ENCODE peak calls at places on chromosomes 12 and 14, in six cellular contexts. Z is neuronal stem cell, L is H9, N is H1, E is mesenchymal stem cell, Q is trophoblast cell. G is an unnamed sample.

GRCh38 chr12:130127909-130128763 is 34.1 kb upstream of the FZD10 start:
- DNase-seq in Z (no peak), L (no peak), N (no peak), E (no peak), Q (no peak), G (no peak)

GRCh38 chr12:53345486-53346195 is 9.5 kb upstream of the SP7 start:
- DNase-seq in Z (no peak), L (no peak), N (no peak), E (peak), Q (no peak), G (no peak)

GRCh38 chr14:55599250-55599879 is 19.4 kb downstream of the KTN1 start:
- DNase-seq in Z (no peak), L (no peak), N (no peak), E (no peak), Q (peak), G (no peak)

GRCh38 chr12:114674201-114675047 is 9.6 kb downstream of the TBX3 start:
- DNase-seq in Z (peak), L (peak), N (no peak), E (peak), Q (no peak), G (peak)

GRCh38 chr12:92648242-92649031 is 54.4 kb upstream of the PLEKHG7 start:
- DNase-seq in Z (no peak), L (no peak), N (peak), E (no peak), Q (no peak), G (peak)

GRCh38 chr12:3704512-3705348 is 48.2 kb downstream of the CRACR2A start:
- DNase-seq in Z (no peak), L (no peak), N (no peak), E (peak), Q (no peak), G (peak)

GRCh38 chr12:79661629-79662028 is 29.1 kb downstream of the PAWR start:
- DNase-seq in Z (no peak), L (no peak), N (no peak), E (peak), Q (no peak), G (peak)

GRCh38 chr12:3218150-3218845 is 141.1 kb downstream of the TSPAN9 start:
- DNase-seq in Z (no peak), L (no peak), N (no peak), E (peak), Q (no peak), G (peak)

GRCh38 chr14:34014936-34015335 is 64.1 kb upstream of the EGLN3 start:
- DNase-seq in Z (no peak), L (no peak), N (no peak), E (no peak), Q (no peak), G (no peak)

GRCh38 chr12:55727643-55728184 is 1.1 kb downstream of the CD63 start:
- DNase-seq in Z (no peak), L (no peak), N (no peak), E (peak), Q (peak), G (peak)

GRCh38 chr12:89363084-89363483 is 10.8 kb upstream of the DUSP6 start:
- DNase-seq in Z (no peak), L (no peak), N (no peak), E (peak), Q (no peak), G (no peak)

GRCh38 chr14:101019541-101019940 is 116.0 kb upstream of the RTL1 start:
- DNase-seq in Z (no peak), L (peak), N (no peak), E (no peak), Q (no peak), G (no peak)

GRCh38 chr14:89447182-89447970 is 30.3 kb upstream of the FOXN3 start:
- DNase-seq in Z (no peak), L (no peak), N (no peak), E (no peak), Q (no peak), G (no peak)

GRCh38 chr12:124754949-124755800 is 108.5 kb downstream of the SCARB1 start:
- DNase-seq in Z (no peak), L (peak), N (peak), E (peak), Q (no peak), G (peak)

GRCh38 chr14:51596473-51596870 is 55.2 kb upstream of the FRMD6 start:
- DNase-seq in Z (no peak), L (no peak), N (no peak), E (no peak), Q (no peak), G (no peak)

GRCh38 chr14:65261425-65261920 is 151.1 kb upstream of the FUT8 start:
- DNase-seq in Z (no peak), L (no peak), N (no peak), E (peak), Q (no peak), G (peak)

GRCh38 chr14:77026930-77027537 is 1.5 kb downstream of the IRF2BPL start:
- DNase-seq in Z (peak), L (no peak), N (no peak), E (peak), Q (peak), G (peak)

GRCh38 chr14:100736269-100737180 is 9.8 kb downstream of the DLK1 start:
- DNase-seq in Z (peak), L (peak), N (no peak), E (no peak), Q (no peak), G (no peak)

GRCh38 chr12:64551676-64552075 is 58.6 kb upstream of the RASSF3 start:
- DNase-seq in Z (no peak), L (no peak), N (no peak), E (no peak), Q (peak), G (no peak)

GRCh38 chr14:73223049-73223448 is 14.3 kb upstream of the PAPLN start:
- DNase-seq in Z (no peak), L (no peak), N (no peak), E (peak), Q (no peak), G (no peak)

GRCh38 chr12:43805857-43806736 is at the start of gene TWF1:
- DNase-seq in Z (peak), L (peak), N (peak), E (peak), Q (peak), G (peak)

GRCh38 chr14:68824517-68825347 is 31.9 kb upstream of the ZFP36L1 start:
- DNase-seq in Z (peak), L (peak), N (peak), E (peak), Q (peak), G (peak)

GRCh38 chr14:81710232-81710845 is 176.7 kb upstream of the SEL1L start:
- DNase-seq in Z (peak), L (no peak), N (no peak), E (peak), Q (no peak), G (peak)

GRCh38 chr12:131245564-131246355 is 292.1 kb downstream of the ADGRD1 start:
- DNase-seq in Z (no peak), L (no peak), N (no peak), E (no peak), Q (no peak), G (no peak)

GRCh38 chr14:30355431-30355913 is 203.5 kb upstream of the G2E3 start:
- DNase-seq in Z (no peak), L (no peak), N (no peak), E (no peak), Q (no peak), G (no peak)

GRCh38 chr12:49959570-49960473 is 1.9 kb upstream of the AQP5 start:
- DNase-seq in Z (peak), L (peak), N (peak), E (no peak), Q (no peak), G (no peak)

GRCh38 chr14:93788557-93789365 is 476 bp upstream of the PRIMA1 start:
- DNase-seq in Z (peak), L (peak), N (no peak), E (no peak), Q (no peak), G (no peak)

GRCh38 chr14:74462993-74463392 is 30.1 kb downstream of the NPC2 start:
- DNase-seq in Z (no peak), L (no peak), N (no peak), E (no peak), Q (no peak), G (no peak)

GRCh38 chr12:71746983-71747611 is 7.6 kb upstream of the RAB21 start:
- DNase-seq in Z (no peak), L (peak), N (no peak), E (peak), Q (peak), G (peak)

DNA sequence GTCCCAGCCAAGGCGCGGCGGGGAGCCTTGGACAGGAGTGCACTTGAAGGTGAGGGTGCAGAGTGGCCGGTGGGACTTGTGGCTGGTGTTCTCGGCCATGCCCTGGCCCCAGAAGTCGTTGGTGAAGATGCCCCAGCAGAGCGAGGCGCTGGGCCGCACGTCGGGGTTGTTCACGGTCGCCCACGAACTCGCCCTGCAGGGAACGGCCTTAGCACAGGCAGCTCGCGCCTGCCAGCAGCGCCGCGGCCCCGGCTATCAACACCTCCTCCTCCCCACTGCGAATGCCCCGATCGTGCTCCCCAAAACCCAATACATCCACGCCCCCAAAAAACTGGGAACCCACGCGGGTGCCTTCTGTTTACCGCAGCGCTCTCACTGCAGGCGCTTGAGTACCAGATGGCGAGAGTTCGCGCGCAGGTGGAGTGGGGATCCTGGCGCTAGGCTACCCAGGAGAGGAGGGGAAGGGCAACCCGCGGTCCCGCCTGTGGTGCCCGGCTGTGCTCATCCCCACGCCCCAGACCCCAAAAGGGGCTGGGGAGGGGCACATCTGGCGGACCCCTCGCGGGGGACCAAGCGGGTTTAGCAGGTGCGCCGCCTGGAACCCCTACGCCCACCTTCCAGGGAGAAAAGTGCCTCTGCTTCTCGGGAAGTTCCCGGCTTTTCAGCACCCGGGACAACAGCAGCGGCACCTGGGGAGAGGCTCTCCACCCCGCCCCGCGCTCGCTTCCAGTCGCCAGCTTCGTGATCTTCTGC is 386.3 kb upstream of the TMTC1 start:
- DNase-seq in Z (no peak), L (peak), N (peak), E (no peak), Q (no peak), G (no peak)
- H3K14ac ChIP-seq in Z (no peak), L (no peak), N (no peak), E (peak), Q (no peak), G (no peak)

GRCh38 chr14:90454041-90455000 is 57.5 kb downstream of the CALM1 start:
- DNase-seq in Z (peak), L (peak), N (peak), E (peak), Q (peak), G (peak)

GRCh38 chr14:90458536-90458935 is 61.7 kb downstream of the CALM1 start:
- DNase-seq in Z (no peak), L (no peak), N (no peak), E (no peak), Q (no peak), G (no peak)

GRCh38 chr14:90455100-90455571 is 58.3 kb downstream of the CALM1 start:
- DNase-seq in Z (peak), L (no peak), N (no peak), E (no peak), Q (no peak), G (no peak)

GRCh38 chr14:90457191-90457590 is 60.4 kb downstream of the CALM1 start:
- DNase-seq in Z (no peak), L (no peak), N (no peak), E (no peak), Q (no peak), G (no peak)

DNA sequence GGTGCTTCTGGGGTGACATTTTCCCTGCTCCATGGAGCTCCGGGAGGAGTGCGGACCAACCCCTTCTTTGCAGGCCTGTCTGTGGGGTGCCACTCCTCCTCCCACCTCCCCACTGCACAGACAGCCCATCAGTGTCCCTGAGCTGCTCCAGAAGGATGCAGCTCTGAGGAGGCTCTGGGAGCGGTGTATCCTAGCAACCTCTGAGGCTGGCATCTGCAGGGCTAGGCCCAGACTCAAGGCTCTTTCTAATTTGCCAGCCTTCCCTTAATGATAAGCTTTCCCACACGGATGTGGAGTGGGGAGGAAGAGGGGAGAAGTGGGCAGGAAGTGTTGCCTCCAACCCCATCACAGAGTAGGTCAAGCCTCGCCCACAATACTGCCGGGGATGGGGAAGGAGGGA is 59.7 kb downstream of the CALM1 start:
- DNase-seq in Z (no peak), L (no peak), N (no peak), E (no peak), Q (no peak), G (no peak)
- H3K14ac ChIP-seq in Z (no peak), L (no peak), N (no peak), E (no peak), Q (no peak), G (no peak)

GRCh38 chr12:45572114-45572513 is 157.4 kb upstream of the ARID2 start:
- DNase-seq in Z (no peak), L (no peak), N (no peak), E (no peak), Q (no peak), G (no peak)

GRCh38 chr12:45580570-45580969 is 148.9 kb upstream of the ARID2 start:
- DNase-seq in Z (no peak), L (no peak), N (no peak), E (no peak), Q (no peak), G (no peak)

GRCh38 chr12:45575417-45575816 is 154.1 kb upstream of the ARID2 start:
- DNase-seq in Z (no peak), L (no peak), N (no peak), E (no peak), Q (no peak), G (no peak)

GRCh38 chr12:45577844-45578399 is 151.6 kb upstream of the ARID2 start:
- DNase-seq in Z (no peak), L (no peak), N (no peak), E (no peak), Q (no peak), G (no peak)

GRCh38 chr12:45575823-45576448 is 153.6 kb upstream of the ARID2 start:
- DNase-seq in Z (no peak), L (no peak), N (no peak), E (no peak), Q (no peak), G (no peak)
- H3K14ac ChIP-seq in Z (no peak), L (no peak), N (no peak), E (no peak), Q (no peak), G (no peak)

GRCh38 chr12:7327913-7328312 is 24.0 kb downstream of the ACSM4 start:
- DNase-seq in Z (no peak), L (no peak), N (no peak), E (no peak), Q (no peak), G (no peak)
- H3K14ac ChIP-seq in Z (no peak), L (no peak), N (no peak), E (no peak), Q (no peak), G (no peak)

GRCh38 chr12:42744539-42745156 is 155.1 kb upstream of the PRICKLE1 start:
- DNase-seq in Z (no peak), L (no peak), N (no peak), E (peak), Q (peak), G (no peak)
- H3K14ac ChIP-seq in Z (no peak), L (no peak), N (no peak), E (no peak), Q (peak), G (peak)

GRCh38 chr12:1011091-1011490 is 20.1 kb downstream of the ERC1 start:
- DNase-seq in Z (no peak), L (no peak), N (no peak), E (no peak), Q (no peak), G (no peak)

GRCh38 chr12:1003600-1004271 is 12.7 kb downstream of the ERC1 start:
- DNase-seq in Z (peak), L (no peak), N (no peak), E (no peak), Q (no peak), G (no peak)

GRCh38 chr12:1007994-1008393 is 17.0 kb downstream of the ERC1 start:
- DNase-seq in Z (no peak), L (no peak), N (no peak), E (no peak), Q (no peak), G (no peak)

GRCh38 chr12:1006255-1006654 is 15.2 kb downstream of the ERC1 start:
- DNase-seq in Z (no peak), L (no peak), N (no peak), E (no peak), Q (no peak), G (no peak)

GRCh38 chr12:1007276-1007675 is 16.3 kb downstream of the ERC1 start:
- DNase-seq in Z (no peak), L (no peak), N (no peak), E (no peak), Q (no peak), G (no peak)
- H3K14ac ChIP-seq in Z (no peak), L (no peak), N (no peak), E (no peak), Q (no peak), G (no peak)